ENCODE peak calls at places on chromosomes 3 and 15, in nine cellular contexts. U is kidney; M is prostate gland; J is WERI-Rb-1; N is naive thymus-derived CD4-positive, alpha-beta T cell; V is AG04450; X is left ventricle myocardium inferior; S is tibial nerve; B is PC-9. R is an unnamed sample.
A peak's percentile ranks its signal among the peaks of the same experiment; 100 is the strongest.

GRCh38 chr15:37789881-37790280 is 144.6 kb upstream of the TMCO5A start:
- DNase-seq in U (no peak), M (no peak), J (no peak), N (no peak), V (peak; percentile 18), X (no peak), S (no peak), B (no peak), R (no peak)

GRCh38 chr15:101027920-101028319 is 108.8 kb downstream of the LRRK1 start:
- DNase-seq in U (peak; percentile 50), M (no peak), J (peak; percentile 1), N (peak; percentile 12), V (no peak), X (no peak), S (no peak), B (no peak), R (no peak)

GRCh38 chr3:3765661-3766060 is 33.6 kb upstream of the LRRN1 start:
- DNase-seq in U (no peak), M (no peak), J (no peak), N (no peak), V (no peak), X (no peak), S (no peak), B (no peak), R (no peak)

GRCh38 chr3:83734656-83735055 is 1224.1 kb upstream of the CADM2 start:
- DNase-seq in U (no peak), M (no peak), J (peak; percentile 5), N (no peak), V (no peak), X (no peak), S (no peak), B (no peak), R (no peak)

GRCh38 chr3:72143322-72143721 is 358.4 kb upstream of the PROK2 start:
- DNase-seq in U (no peak), M (no peak), J (no peak), N (no peak), V (no peak), X (no peak), S (no peak), B (no peak), R (no peak)

GRCh38 chr3:112333386-112334334 is 704 bp downstream of the CD200 start:
- DNase-seq in U (peak; percentile 55), M (peak; percentile 6), J (no peak), N (peak; percentile 37), V (no peak), X (peak; percentile 13), S (no peak), B (no peak), R (no peak)

GRCh38 chr15:58934521-58934920 is 1.0 kb upstream of the SLTM start:
- DNase-seq in U (no peak), M (no peak), J (peak; percentile 80), N (no peak), V (no peak), X (no peak), S (no peak), B (no peak), R (no peak)

GRCh38 chr3:137121704-137122314 is 164.0 kb downstream of the IL20RB start:
- DNase-seq in U (no peak), M (no peak), J (peak; percentile 61), N (no peak), V (peak; percentile 4), X (no peak), S (peak; percentile 8), B (peak; percentile 13), R (no peak)

GRCh38 chr15:40922608-40923005 is 6.5 kb upstream of the DLL4 start:
- DNase-seq in U (no peak), M (no peak), J (no peak), N (no peak), V (no peak), X (no peak), S (no peak), B (no peak), R (no peak)

GRCh38 chr15:67093146-67093874 is 27.9 kb downstream of the SMAD3 start:
- DNase-seq in U (no peak), M (no peak), J (no peak), N (no peak), V (no peak), X (peak; percentile 36), S (peak; percentile 20), B (no peak), R (no peak)

GRCh38 chr3:73625124-73625665 is 454 bp upstream of the PDZRN3 start:
- DNase-seq in U (peak; percentile 62), M (peak; percentile 46), J (peak; percentile 49), N (no peak), V (no peak), X (peak; percentile 54), S (no peak), B (no peak), R (no peak)

GRCh38 chr15:98853593-98854420 is 153.8 kb downstream of the PGPEP1L start:
- DNase-seq in U (peak; percentile 72), M (no peak), J (peak; percentile 15), N (no peak), V (no peak), X (no peak), S (no peak), B (peak; percentile 29), R (no peak)

GRCh38 chr3:43014990-43015389 is 35.9 kb downstream of the GASK1A start:
- DNase-seq in U (no peak), M (no peak), J (no peak), N (no peak), V (no peak), X (no peak), S (no peak), B (no peak), R (no peak)
- H3K9me3 ChIP-seq in U (no peaks in the 10 kb centered on the region), M (no peaks in the 10 kb centered on the region), J (peaks cover 4% of the 10 kb centered on the region), N (peaks cover 39% of the 10 kb centered on the region), V (peaks cover 21% of the 10 kb centered on the region), X (no peaks in the 10 kb centered on the region), S (no peaks in the 10 kb centered on the region), B (no peaks in the 10 kb centered on the region), R (peaks cover 12% of the 10 kb centered on the region)

GRCh38 chr15:73024161-73024560 is 28.1 kb upstream of the NEO1 start:
- DNase-seq in U (no peak), M (no peak), J (no peak), N (no peak), V (no peak), X (no peak), S (no peak), B (no peak), R (no peak)

GRCh38 chr15:73030280-73030679 is 22.0 kb upstream of the NEO1 start:
- DNase-seq in U (no peak), M (no peak), J (no peak), N (no peak), V (no peak), X (no peak), S (no peak), B (no peak), R (no peak)

GRCh38 chr15:73028030-73028429 is 24.2 kb upstream of the NEO1 start:
- DNase-seq in U (no peak), M (no peak), J (no peak), N (no peak), V (no peak), X (no peak), S (no peak), B (no peak), R (no peak)

GRCh38 chr15:73029003-73029527 is 23.2 kb upstream of the NEO1 start:
- DNase-seq in U (no peak), M (no peak), J (no peak), N (no peak), V (no peak), X (no peak), S (no peak), B (no peak), R (no peak)

DNA sequence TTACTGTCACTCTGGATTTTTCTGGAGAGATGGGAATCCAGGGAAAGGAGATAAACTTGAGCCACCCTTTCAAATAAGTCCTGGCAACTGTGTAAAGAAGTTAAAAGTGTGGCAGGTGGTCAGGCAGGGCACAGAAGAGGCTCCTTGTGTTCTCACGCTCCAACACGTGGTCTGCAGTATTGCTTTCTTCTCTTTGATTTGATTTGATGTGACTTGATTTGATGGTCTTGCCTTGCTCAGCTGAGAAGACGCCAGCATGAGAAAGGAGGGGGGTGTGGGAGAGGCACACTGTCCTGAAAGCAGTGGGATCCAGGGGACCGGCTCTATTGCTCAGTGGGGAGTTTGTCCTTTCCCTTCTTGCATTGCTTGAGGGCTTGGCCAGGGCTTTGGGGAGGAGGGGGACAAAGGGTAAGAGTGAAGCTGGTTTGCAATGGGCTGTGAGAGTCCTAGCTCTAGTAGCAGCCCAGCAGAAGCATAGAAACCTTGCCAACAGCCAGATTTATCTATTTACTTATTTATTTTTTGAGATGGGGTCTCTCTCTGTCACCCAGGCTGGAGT is 25.7 kb upstream of the NEO1 start:
- DNase-seq in U (no peak), M (no peak), J (no peak), N (no peak), V (no peak), X (no peak), S (no peak), B (no peak), R (no peak)
- H3K9me3 ChIP-seq in U (no peaks in the 10 kb centered on the region), M (no peaks in the 10 kb centered on the region), J (no peaks in the 10 kb centered on the region), N (no peaks in the 10 kb centered on the region), V (no peaks in the 10 kb centered on the region), X (no peaks in the 10 kb centered on the region), S (no peaks in the 10 kb centered on the region), B (no peaks in the 10 kb centered on the region), R (no peaks in the 10 kb centered on the region)

GRCh38 chr3:61030469-61031035 is 220.7 kb downstream of the FHIT start:
- DNase-seq in U (no peak), M (no peak), J (no peak), N (no peak), V (no peak), X (no peak), S (no peak), B (no peak), R (no peak)
- H3K9me3 ChIP-seq in U (no peaks in the 10 kb centered on the region), M (no peaks in the 10 kb centered on the region), J (no peaks in the 10 kb centered on the region), N (no peaks in the 10 kb centered on the region), V (no peaks in the 10 kb centered on the region), X (peaks cover 5% of the 10 kb centered on the region), S (peaks cover 3% of the 10 kb centered on the region), B (no peaks in the 10 kb centered on the region), R (no peaks in the 10 kb centered on the region)

DNA sequence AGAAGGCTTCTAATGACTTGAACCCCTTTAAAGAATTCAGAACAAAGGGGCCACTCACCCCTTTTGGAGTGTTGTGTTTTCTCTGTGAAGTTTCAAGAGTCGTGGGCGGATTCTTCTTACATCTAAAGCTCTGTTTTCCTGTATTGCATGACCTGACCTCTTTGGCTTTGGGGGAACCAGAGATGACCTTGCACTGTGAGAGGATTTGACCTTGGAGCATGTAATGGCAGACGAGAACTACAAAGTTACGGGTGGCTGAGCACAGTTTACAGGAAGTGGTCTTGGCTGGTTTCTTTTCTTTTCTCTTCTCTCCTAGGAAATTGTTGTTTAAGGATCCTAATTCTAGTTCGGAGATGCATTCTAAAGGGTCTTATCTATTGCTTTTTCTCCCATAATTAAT is 6.2 kb upstream of the BDH1 start:
- DNase-seq in U (no peak), M (no peak), J (no peak), N (no peak), V (no peak), X (no peak), S (no peak), B (no peak), R (no peak)
- H3K9me3 ChIP-seq in U (no peaks in the 10 kb centered on the region), M (no peaks in the 10 kb centered on the region), J (no peaks in the 10 kb centered on the region), N (no peaks in the 10 kb centered on the region), V (peaks cover 7% of the 10 kb centered on the region), X (peaks cover 12% of the 10 kb centered on the region), S (no peaks in the 10 kb centered on the region), B (peaks cover 20% of the 10 kb centered on the region), R (no peaks in the 10 kb centered on the region)

GRCh38 chr3:197289726-197290125 is 8.7 kb downstream of the DLG1 start:
- DNase-seq in U (no peak), M (no peak), J (no peak), N (no peak), V (no peak), X (no peak), S (no peak), B (no peak), R (no peak)
- H3K9me3 ChIP-seq in U (no peaks in the 10 kb centered on the region), M (no peaks in the 10 kb centered on the region), J (no peaks in the 10 kb centered on the region), N (no peaks in the 10 kb centered on the region), V (no peaks in the 10 kb centered on the region), X (no peaks in the 10 kb centered on the region), S (no peaks in the 10 kb centered on the region), B (no peaks in the 10 kb centered on the region), R (no peaks in the 10 kb centered on the region)